ENCODE peak calls at places on chromosomes 7 and 10, in ten cellular contexts. A is ovary; L is left lung; X is MM.1S; C is GM23338; E is CD8-positive, alpha-beta T cell; I is HepG2; Q is mammary epithelial cell; D is Panc1; W is IMR-90. J is an unnamed sample.

GRCh38 chr7:16770657-16771329 is 17.2 kb downstream of the TSPAN13 start:
- DNase-seq in A (no peak), L (no peak), X (no peak), C (peak; percentile 31), E (no peak), I (no peak), Q (peak; percentile 64), D (no peak), W (no peak), J (no peak)

GRCh38 chr7:2759736-2760097 is 71.7 kb downstream of the AMZ1 start:
- DNase-seq in A (peak; percentile 72), L (no peak), X (no peak), C (no peak), E (no peak), I (no peak), Q (no peak), D (no peak), W (no peak), J (no peak)

GRCh38 chr7:140079121-140079536 is 16.4 kb upstream of the PARP12 start:
- DNase-seq in A (peak; percentile 38), L (no peak), X (no peak), C (peak; percentile 82), E (no peak), I (peak; percentile 57), Q (peak; percentile 46), D (no peak), W (peak; percentile 83), J (no peak)

GRCh38 chr7:27046854-27047549 is 48.8 kb downstream of the HOXA1 start:
- DNase-seq in A (no peak), L (no peak), X (no peak), C (no peak), E (no peak), I (no peak), Q (peak; percentile 52), D (peak; percentile 36), W (peak; percentile 77), J (no peak)

GRCh38 chr7:134660242-134660785 is 13.7 kb downstream of the BPGM start:
- DNase-seq in A (no peak), L (no peak), X (no peak), C (no peak), E (no peak), I (no peak), Q (no peak), D (no peak), W (peak; percentile 37), J (no peak)

GRCh38 chr7:128352138-128352537 is 8.4 kb upstream of the RBM28 start:
- DNase-seq in A (peak; percentile 62), L (peak; percentile 89), X (no peak), C (peak; percentile 95), E (no peak), I (peak; percentile 11), Q (no peak), D (no peak), W (peak; percentile 10), J (no peak)

GRCh38 chr10:127525686-127526085 is 23.4 kb upstream of the NPS start:
- DNase-seq in A (no peak), L (no peak), X (no peak), C (no peak), E (no peak), I (no peak), Q (no peak), D (no peak), W (no peak), J (no peak)

GRCh38 chr7:46247622-46248181 is 326.6 kb upstream of the IGFBP3 start:
- DNase-seq in A (no peak), L (no peak), X (no peak), C (no peak), E (no peak), I (no peak), Q (no peak), D (no peak), W (no peak), J (no peak)

GRCh38 chr10:58641095-58641531 is 128.4 kb downstream of the BICC1 start:
- DNase-seq in A (no peak), L (no peak), X (no peak), C (peak; percentile 40), E (no peak), I (peak; percentile 81), Q (peak; percentile 95), D (no peak), W (peak; percentile 92), J (no peak)

GRCh38 chr10:114519306-114519669 is 115.0 kb upstream of the AFAP1L2 start:
- DNase-seq in A (no peak), L (no peak), X (no peak), C (no peak), E (no peak), I (no peak), Q (peak; percentile 93), D (peak; percentile 33), W (no peak), J (no peak)

GRCh38 chr7:32670105-32670504 is 174.8 kb downstream of the AVL9 start:
- DNase-seq in A (no peak), L (no peak), X (no peak), C (no peak), E (no peak), I (peak; percentile 94), Q (peak; percentile 61), D (peak; percentile 73), W (peak; percentile 45), J (no peak)

GRCh38 chr10:35643151-35643975 is 1.3 kb upstream of the FZD8 start:
- DNase-seq in A (peak; percentile 80), L (peak; percentile 89), X (peak; percentile 54), C (peak; percentile 76), E (no peak), I (no peak), Q (no peak), D (no peak), W (peak; percentile 66), J (no peak)

GRCh38 chr7:65974876-65975275 is 7.1 kb downstream of the GUSB start:
- DNase-seq in A (no peak), L (no peak), X (no peak), C (no peak), E (no peak), I (no peak), Q (no peak), D (no peak), W (no peak), J (no peak)

GRCh38 chr10:126397640-126398382 is 9.5 kb upstream of the ADAM12 start:
- DNase-seq in A (no peak), L (no peak), X (no peak), C (peak; percentile 25), E (no peak), I (no peak), Q (peak; percentile 89), D (peak; percentile 90), W (peak; percentile 98), J (no peak)

GRCh38 chr10:92850186-92850585 is 1.9 kb downstream of the EXOC6 start:
- DNase-seq in A (no peak), L (no peak), X (no peak), C (no peak), E (no peak), I (no peak), Q (no peak), D (no peak), W (peak; percentile 65), J (no peak)

GRCh38 chr7:75639071-75639892 is 99.5 kb downstream of the HIP1 start:
- DNase-seq in A (peak; percentile 76), L (peak; percentile 88), X (no peak), C (peak; percentile 85), E (peak; percentile 10), I (no peak), Q (peak; percentile 45), D (no peak), W (peak; percentile 22), J (no peak)

GRCh38 chr7:18702071-18702829 is 206.7 kb downstream of the HDAC9 start:
- DNase-seq in A (no peak), L (no peak), X (no peak), C (no peak), E (no peak), I (no peak), Q (no peak), D (no peak), W (no peak), J (no peak)

GRCh38 chr7:159191236-159191635 is 46.6 kb upstream of the VIPR2 start:
- DNase-seq in A (no peak), L (no peak), X (no peak), C (no peak), E (no peak), I (no peak), Q (no peak), D (no peak), W (no peak), J (no peak)
- H3K4me1 ChIP-seq in A (peaks cover 12% of the 10 kb centered on the region), L (no peaks in the 10 kb centered on the region), X (peaks cover 8% of the 10 kb centered on the region), C (no peaks in the 10 kb centered on the region), E (peaks cover 12% of the 10 kb centered on the region), I (no peaks in the 10 kb centered on the region), Q (no peaks in the 10 kb centered on the region), D (no peaks in the 10 kb centered on the region), W (no peaks in the 10 kb centered on the region), J (peaks cover 7% of the 10 kb centered on the region)

GRCh38 chr7:35035511-35035921 is 1.8 kb downstream of the DPY19L1 start:
- DNase-seq in A (no peak), L (no peak), X (peak; percentile 84), C (peak; percentile 60), E (no peak), I (peak; percentile 21), Q (peak; percentile 47), D (peak; percentile 67), W (peak; percentile 56), J (no peak)
- TF ChIP-seq CTCF in A (no peak), L (no peak), X (peak; percentile 59), C (peak; percentile 71), E (no peak), I (peak; percentile 66), Q (peak; percentile 38), D (peak; percentile 73), W (peak; percentile 23), J (no peak)

GRCh38 chr7:50314778-50315177 is 10.3 kb downstream of the IKZF1 start:
- DNase-seq in A (no peak), L (no peak), X (no peak), C (peak; percentile 10), E (no peak), I (no peak), Q (no peak), D (no peak), W (no peak), J (no peak)
- H3K27me3 ChIP-seq in A (no peaks in the 10 kb centered on the region), L (no peaks in the 10 kb centered on the region), X (no peaks in the 10 kb centered on the region), C (no peaks in the 10 kb centered on the region), E (no peaks in the 10 kb centered on the region), I (peaks cover 47% of the 10 kb centered on the region), Q (peaks cover 6% of the 10 kb centered on the region), D (peaks cover 28% of the 10 kb centered on the region), W (peaks cover 4% of the 10 kb centered on the region), J (no peaks in the 10 kb centered on the region)

GRCh38 chr10:112954974-112955735 is 5.1 kb downstream of the TCF7L2 start:
- DNase-seq in A (no peak), L (no peak), X (no peak), C (peak; percentile 64), E (no peak), I (no peak), Q (no peak), D (no peak), W (no peak), J (no peak)
- H3K4me1 ChIP-seq in A (peaks cover 27% of the 10 kb centered on the region), L (peaks cover 11% of the 10 kb centered on the region), X (no peaks in the 10 kb centered on the region), C (peaks cover 50% of the 10 kb centered on the region), E (peaks cover 5% of the 10 kb centered on the region), I (peaks cover 63% of the 10 kb centered on the region), Q (peaks cover 54% of the 10 kb centered on the region), D (peaks cover 56% of the 10 kb centered on the region), W (peaks cover 22% of the 10 kb centered on the region), J (peaks cover 66% of the 10 kb centered on the region)

DNA sequence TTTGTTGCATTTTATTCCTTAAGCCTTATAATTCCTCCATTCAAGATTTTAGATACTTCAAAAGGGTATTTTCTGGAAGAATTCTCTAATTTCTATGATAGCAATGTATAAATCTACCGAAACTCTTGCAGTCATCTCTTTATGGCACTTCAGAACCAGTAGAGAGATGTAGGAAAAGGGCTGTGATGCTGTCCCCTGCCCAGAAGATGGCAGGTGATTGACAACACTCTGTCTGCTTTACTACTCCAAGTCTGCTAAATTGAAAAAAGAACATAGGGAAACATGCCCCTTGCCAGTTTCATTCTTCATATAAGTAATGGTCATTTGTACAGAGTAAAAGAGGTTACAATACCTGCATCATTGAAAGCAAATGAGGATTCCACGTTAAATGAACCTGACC is 5.1 kb downstream of the TCTN3 start:
- DNase-seq in A (no peak), L (no peak), X (no peak), C (no peak), E (no peak), I (no peak), Q (no peak), D (no peak), W (no peak), J (no peak)
- TF ChIP-seq CTCF in A (no peak), L (no peak), X (no peak), C (no peak), E (no peak), I (no peak), Q (no peak), D (peak; percentile 18), W (no peak), J (no peak)

J was measured in vagina.